ENCODE peak calls at places on chromosome 11, in ten cellular contexts. U is psoas muscle; T is cardiac muscle cell; F is posterior vena cava; B is activated CD8-positive, alpha-beta T cell treated with anti-CD3 and anti-CD28 coated beads for 36 hours; R is suprapubic skin; Z is amygdala; X is ACHN; W is GM13977; M is K562. P is an unnamed sample.

GRCh38 chr11:115462757-115463156 is 41.5 kb downstream of the CADM1 start:
- DNase-seq in M (no peak), Z (no peak), U (no peak), F (no peak), T (no peak), R (no peak), B (no peak), X (no peak), W (no peak), P (no peak)

GRCh38 chr11:7116370-7116769 is 27.6 kb downstream of the RBMXL2 start:
- DNase-seq in W (no peak), X (no peak), M (no peak), U (no peak), F (no peak), Z (no peak), B (no peak), R (no peak), T (no peak), P (no peak)

GRCh38 chr11:57530215-57530595 is 349 bp downstream of the TIMM10 start:
- DNase-seq in M (no peak), X (no peak), Z (no peak), T (no peak), U (no peak), R (no peak), F (no peak), B (no peak), W (no peak), P (no peak)

GRCh38 chr11:116073854-116074837 is 569.9 kb upstream of the CADM1 start:
- DNase-seq in F (no peak), B (no peak), T (peak), Z (no peak), W (peak), X (no peak), M (no peak), R (no peak), U (no peak), P (peak)

GRCh38 chr11:110968348-110969062 is 256.3 kb upstream of the ARHGAP20 start:
- DNase-seq in R (no peak), Z (no peak), F (no peak), T (peak), U (no peak), X (no peak), W (no peak), M (no peak), B (no peak), P (no peak)

GRCh38 chr11:10511046-10511711 is 29.8 kb downstream of the RNF141 start:
- DNase-seq in T (no peak), M (no peak), X (no peak), W (no peak), U (no peak), Z (no peak), R (no peak), F (no peak), B (no peak), P (no peak)

GRCh38 chr11:118353084-118353710 is 6.2 kb upstream of the UBE4A start:
- DNase-seq in X (peak), B (no peak), M (no peak), F (no peak), U (no peak), Z (no peak), W (peak), R (no peak), T (peak), P (no peak)

GRCh38 chr11:20032577-20033265 is 127.6 kb downstream of the DBX1 start:
- DNase-seq in W (no peak), X (no peak), F (no peak), U (no peak), B (no peak), T (no peak), R (no peak), M (no peak), Z (no peak), P (no peak)

GRCh38 chr11:99257131-99257530 is 236.4 kb downstream of the CNTN5 start:
- DNase-seq in B (no peak), X (no peak), M (no peak), U (no peak), R (no peak), Z (no peak), T (peak), W (no peak), F (no peak), P (no peak)

GRCh38 chr11:117183724-117184349 is 5.3 kb downstream of the SIDT2 start:
- DNase-seq in T (no peak), W (no peak), M (no peak), U (no peak), X (no peak), B (no peak), R (no peak), Z (no peak), F (peak), P (no peak)

GRCh38 chr11:128098840-128099239 is 488.5 kb downstream of the ETS1 start:
- DNase-seq in F (no peak), T (no peak), U (no peak), W (no peak), R (no peak), X (no peak), B (peak), Z (no peak), M (no peak), P (no peak)

GRCh38 chr11:19728436-19728835 is 15.8 kb downstream of the NAV2 start:
- DNase-seq in R (no peak), U (no peak), M (no peak), Z (no peak), F (no peak), X (no peak), B (no peak), W (no peak), T (peak), P (no peak)

GRCh38 chr11:126048198-126048597 is 14.5 kb downstream of the CDON start:
- DNase-seq in X (no peak), U (no peak), T (no peak), R (no peak), F (no peak), M (no peak), Z (no peak), B (no peak), W (no peak), P (no peak)

GRCh38 chr11:103927535-103927934 is 108.9 kb upstream of the DDI1 start:
- DNase-seq in M (no peak), W (no peak), U (no peak), T (peak), Z (no peak), B (no peak), R (no peak), F (no peak), X (peak), P (peak)

GRCh38 chr11:8011383-8011782 is 24.2 kb downstream of the EIF3F start:
- DNase-seq in U (no peak), B (no peak), X (no peak), T (no peak), W (no peak), M (no peak), F (no peak), R (no peak), Z (no peak), P (no peak)

GRCh38 chr11:9815486-9816136 is 151.7 kb downstream of the SWAP70 start:
- DNase-seq in R (no peak), F (no peak), X (peak), Z (no peak), B (no peak), U (no peak), M (no peak), W (no peak), T (peak), P (no peak)

GRCh38 chr11:73141309-73142127 is 600 bp downstream of the FCHSD2 start:
- DNase-seq in R (peak), X (peak), M (peak), Z (no peak), U (peak), B (peak), T (peak), F (peak), W (peak), P (peak)

GRCh38 chr11:34825670-34826383 is 90.4 kb downstream of the APIP start:
- DNase-seq in R (no peak), Z (no peak), B (no peak), F (no peak), T (no peak), W (no peak), U (no peak), X (no peak), M (peak), P (no peak)

GRCh38 chr11:44939673-44940072 is 11.0 kb downstream of the TP53I11 start:
- DNase-seq in X (no peak), T (peak), B (no peak), F (no peak), Z (no peak), R (no peak), M (peak), W (no peak), U (peak), P (no peak)

GRCh38 chr11:14342906-14343305 is 16.1 kb downstream of the RRAS2 start:
- DNase-seq in B (no peak), X (no peak), R (no peak), W (no peak), U (no peak), Z (no peak), F (no peak), T (peak), M (no peak), P (no peak)

GRCh38 chr11:123193742-123194141 is 1.3 kb downstream of the CLMP start:
- DNase-seq in R (no peak), Z (no peak), M (no peak), W (no peak), B (no peak), U (no peak), X (no peak), F (no peak), T (no peak), P (no peak)

P was measured in SK-N-DZ.